ENCODE peak calls at places on chromosomes 13 and 19, in nine cellular contexts. A is stimulated activated CD4-positive, alpha-beta T cell treated with anti-CD3 and anti-CD28 coated beads, TNF-alpha, amount 100 ng/mL, for 1 hour; C is globus pallidus; Z is ecto neural progenitor cell; L is cardiac muscle cell; P is effector CD4-positive, alpha-beta T cell; S is suprapubic skin; J is stimulated activated effector memory CD8-positive, alpha-beta T cell treated with anti-CD3 and anti-CD28 coated beads, Interleukin-12 subunit alpha, Interleukin-12 subunit beta, amount 100 ng/mL, for 72 hours; K is NCI-H460. X is an unnamed sample.
A peak's percentile ranks its signal among the peaks of the same experiment; 100 is the strongest.

GRCh38 chr19:17777840-17778620 is 16.9 kb upstream of the B3GNT3 start:
- DNase-seq in J (peak; percentile 67), C (no peak), Z (peak; percentile 88), S (no peak), P (no peak), L (peak; percentile 42), A (no peak), K (peak; percentile 63), X (no peak)

GRCh38 chr13:38763446-38764381 is 76.8 kb downstream of the FREM2 start:
- DNase-seq in S (no peak), C (peak; percentile 65), A (no peak), J (no peak), L (peak; percentile 70), P (no peak), Z (peak; percentile 56), K (peak; percentile 22), X (peak; percentile 83)

GRCh38 chr13:83232626-83233025 is 649.6 kb downstream of the SLITRK1 start:
- DNase-seq in A (no peak), J (no peak), S (no peak), P (no peak), K (no peak), L (no peak), Z (no peak), C (no peak), X (no peak)

GRCh38 chr19:17686592-17687042 is 1.5 kb downstream of the UNC13A start:
- DNase-seq in S (no peak), P (no peak), K (no peak), C (no peak), L (peak; percentile 5), J (no peak), A (no peak), Z (peak; percentile 70), X (no peak)

GRCh38 chr13:75986818-75987217 is 350.7 kb downstream of the LMO7 start:
- DNase-seq in S (no peak), C (no peak), Z (no peak), A (no peak), P (no peak), K (no peak), L (no peak), J (no peak), X (no peak)

GRCh38 chr13:27482996-27483395 is 32.6 kb upstream of the MTIF3 start:
- DNase-seq in Z (no peak), P (no peak), C (peak; percentile 36), S (no peak), L (no peak), K (no peak), J (no peak), A (no peak), X (peak; percentile 74)

GRCh38 chr13:113881614-113882265 is 17.9 kb upstream of the GAS6 start:
- DNase-seq in J (peak; percentile 38), P (no peak), A (no peak), L (peak; percentile 23), S (peak; percentile 64), C (no peak), Z (no peak), K (no peak), X (no peak)

GRCh38 chr19:45283443-45284033 is 32.5 kb downstream of the MARK4 start:
- DNase-seq in K (no peak), J (no peak), Z (no peak), A (no peak), C (no peak), P (no peak), S (no peak), L (no peak), X (no peak)

GRCh38 chr13:112783135-112783945 is 93.5 kb downstream of the ATP11A start:
- DNase-seq in A (no peak), Z (no peak), K (no peak), C (no peak), L (no peak), J (no peak), S (peak; percentile 44), P (no peak), X (no peak)

GRCh38 chr13:59519776-59520175 is 644.0 kb downstream of the DIAPH3 start:
- DNase-seq in L (no peak), A (no peak), Z (no peak), K (no peak), C (no peak), S (no peak), P (no peak), J (no peak), X (no peak)

GRCh38 chr19:7006305-7006704 is 14.9 kb downstream of the MBD3L2B start:
- DNase-seq in K (no peak), C (no peak), J (no peak), A (no peak), S (no peak), Z (no peak), P (no peak), L (no peak), X (no peak)

GRCh38 chr13:109968876-109969577 is 182.6 kb upstream of the IRS2 start:
- DNase-seq in K (no peak), A (no peak), C (no peak), P (no peak), S (peak; percentile 88), L (no peak), J (no peak), Z (no peak), X (no peak)

GRCh38 chr13:23922005-23922932 is 25.0 kb upstream of the C1QTNF9B start:
- DNase-seq in S (no peak), A (no peak), K (no peak), Z (no peak), J (no peak), C (no peak), P (no peak), L (peak; percentile 40), X (no peak)

GRCh38 chr19:12825259-12826131 is 8.9 kb downstream of the RTBDN start:
- DNase-seq in L (peak; percentile 76), J (peak; percentile 56), S (no peak), C (no peak), P (no peak), K (no peak), Z (peak; percentile 89), A (no peak), X (no peak)

GRCh38 chr13:98717256-98717655 is 35.2 kb downstream of the SLC15A1 start:
- DNase-seq in C (no peak), S (no peak), K (no peak), J (no peak), A (no peak), L (no peak), P (no peak), Z (no peak), X (no peak)

GRCh38 chr13:105328212-105328611 is 1207.2 kb downstream of the EFNB2 start:
- DNase-seq in L (no peak), A (no peak), J (no peak), Z (no peak), C (no peak), K (no peak), S (no peak), P (no peak), X (no peak)

GRCh38 chr19:3773814-3774515 is 1.9 kb upstream of the RAX2 start:
- DNase-seq in J (no peak), K (no peak), P (no peak), L (no peak), S (no peak), Z (no peak), A (no peak), C (no peak), X (no peak)

GRCh38 chr13:62176051-62176450 is 760.4 kb upstream of the PCDH20 start:
- DNase-seq in K (no peak), L (no peak), S (no peak), J (no peak), A (no peak), Z (no peak), C (no peak), P (no peak), X (no peak)

GRCh38 chr13:112065867-112066623 is 904 bp upstream of the SOX1 start:
- DNase-seq in L (no peak), C (no peak), A (no peak), J (no peak), K (no peak), Z (no peak), S (no peak), P (no peak), X (no peak)

GRCh38 chr19:5171711-5172110 is 168.9 kb downstream of the PTPRS start:
- DNase-seq in A (no peak), K (no peak), L (no peak), P (no peak), J (no peak), C (no peak), Z (no peak), S (no peak), X (no peak)

GRCh38 chr19:3357731-3358391 is 8.5 kb upstream of the NFIC start:
- DNase-seq in S (no peak), L (no peak), Z (no peak), J (no peak), C (no peak), K (no peak), A (no peak), P (no peak), X (no peak)

GRCh38 chr19:51195616-51196015 is 29.3 kb upstream of the CD33 start:
- DNase-seq in L (no peak), K (no peak), C (no peak), A (no peak), P (no peak), S (no peak), Z (no peak), J (no peak), X (no peak)

GRCh38 chr19:49866933-49867782 is at the start of gene PNKP:
- DNase-seq in A (peak; percentile 95), Z (peak; percentile 93), L (peak; percentile 94), J (peak; percentile 96), P (peak; percentile 75), S (peak; percentile 95), C (peak; percentile 92), K (peak; percentile 80), X (peak; percentile 90)

GRCh38 chr19:51122112-51122981 is 2.4 kb upstream of the SIGLEC9 start:
- DNase-seq in K (no peak), L (no peak), J (no peak), Z (no peak), C (no peak), P (no peak), A (no peak), S (no peak), X (no peak)

X was measured in pons.